ENCODE peak calls at places on chromosomes 5 and 9, in five cellular contexts. H, I, K, E and Y are unnamed samples.

GRCh38 chr5:8013951-8014844 is 145.2 kb downstream of the MTRR start:
- DNase-seq in E (no peak), I (no peak), K (no peak), H (no peak), Y (no peak)

GRCh38 chr5:156411131-156411727 is 84.3 kb downstream of the SGCD start:
- DNase-seq in E (peak; percentile 64), K (peak; percentile 60), I (peak; percentile 29), H (no peak), Y (no peak)

GRCh38 chr9:126763130-126763764 is 41.6 kb upstream of the ZBTB43 start:
- DNase-seq in I (no peak), E (no peak), K (no peak), H (no peak), Y (no peak)

GRCh38 chr9:87676976-87677775 is 48.7 kb upstream of the CTSL start:
- DNase-seq in H (no peak), I (no peak), K (peak; percentile 72), E (no peak), Y (peak; percentile 88)

GRCh38 chr5:129271309-129271708 is 176.8 kb downstream of the ISOC1 start:
- DNase-seq in H (no peak), E (no peak), K (peak; percentile 81), I (no peak), Y (no peak)

GRCh38 chr9:34333836-34334235 is 4.5 kb downstream of the NUDT2 start:
- DNase-seq in K (no peak), H (no peak), I (no peak), E (no peak), Y (no peak)

GRCh38 chr5:139969318-139969717 is 73.8 kb downstream of the NRG2 start:
- DNase-seq in I (no peak), E (no peak), K (no peak), H (no peak), Y (no peak)

GRCh38 chr9:105661011-105661410 is 1.2 kb upstream of the TAL2 start:
- DNase-seq in I (no peak), K (no peak), E (no peak), H (no peak), Y (no peak)

GRCh38 chr5:141354900-141355469 is at the start of gene PCDHGA4:
- DNase-seq in H (no peak), I (no peak), K (peak; percentile 30), E (no peak), Y (no peak)

GRCh38 chr9:21549251-21549765 is 67.2 kb upstream of the IFNE start:
- DNase-seq in E (peak; percentile 60), I (no peak), H (no peak), K (peak; percentile 97), Y (no peak)

GRCh38 chr9:136795027-136795402 is 1.1 kb upstream of the CCDC183 start:
- DNase-seq in E (no peak), H (no peak), K (no peak), I (no peak), Y (no peak)

GRCh38 chr5:108381955-108382783 is at the start of gene FBXL17:
- DNase-seq in H (peak; percentile 98), K (peak; percentile 96), I (peak; percentile 92), E (peak; percentile 51), Y (peak; percentile 97)
- TF ChIP-seq CTCF in H (no peak), K (no peak), I (no peak), E (no peak), Y (no peak)

GRCh38 chr5:1834721-1835425 is 33.7 kb downstream of the NDUFS6 start:
- DNase-seq in E (no peak), K (no peak), H (peak; percentile 43), I (no peak), Y (no peak)
- H3K27me3 ChIP-seq in E (peaks cover 4% of the 10 kb centered on the region), K (no peaks in the 10 kb centered on the region), H (peaks cover 42% of the 10 kb centered on the region), I (no peaks in the 10 kb centered on the region), Y (peaks cover 26% of the 10 kb centered on the region)

GRCh38 chr5:168578006-168578405 is 1.2 kb downstream of the PANK3 start:
- DNase-seq in H (no peak), I (no peak), E (no peak), K (peak; percentile 28), Y (no peak)

GRCh38 chr5:168575391-168576372 is 3.5 kb downstream of the PANK3 start:
- DNase-seq in H (no peak), I (no peak), K (no peak), E (no peak), Y (no peak)

GRCh38 chr5:168579987-168580508 is 880 bp upstream of the PANK3 start:
- DNase-seq in I (no peak), K (no peak), H (no peak), E (no peak), Y (no peak)

GRCh38 chr5:168578506-168579205 is 512 bp downstream of the PANK3 start:
- DNase-seq in I (no peak), E (no peak), H (no peak), K (no peak), Y (peak; percentile 63)

GRCh38 chr5:168579206-168579986 is at the start of gene PANK3:
- DNase-seq in K (peak; percentile 100), E (peak; percentile 97), H (peak; percentile 99), I (peak; percentile 96), Y (peak; percentile 100)
- TF ChIP-seq CTCF in K (no peak), E (no peak), H (no peak), I (no peak), Y (no peak)

GRCh38 chr5:66602621-66603020 is 6.4 kb downstream of the MAST4 start:
- DNase-seq in K (peak; percentile 10), H (no peak), E (no peak), I (no peak), Y (no peak)
- H3K27me3 ChIP-seq in K (peaks cover 43% of the 10 kb centered on the region), H (peaks cover 15% of the 10 kb centered on the region), E (peaks cover 12% of the 10 kb centered on the region), I (no peaks in the 10 kb centered on the region), Y (no peaks in the 10 kb centered on the region)